ENCODE peak calls at places on chromosome X, in five cellular contexts. B is thoracic aorta, D is NCI-H2081, Q is T-helper 2 cell, C is NCI-H2171. F is an unnamed sample.

GRCh38 chrX:150692296-150692695 is 900 bp upstream of the MTMR1 start:
- DNase-seq in B (no peak), C (no peak), Q (no peak), D (no peak), F (no peak)

GRCh38 chrX:46185923-46186810 is 359.1 kb downstream of the ZNF674 start:
- DNase-seq in B (no peak), Q (no peak), C (no peak), D (no peak), F (no peak)

GRCh38 chrX:12469296-12469695 is 321.9 kb upstream of the PRPS2 start:
- DNase-seq in D (no peak), Q (no peak), C (no peak), B (no peak), F (peak; percentile 49)

GRCh38 chrX:9184231-9184630 is 150.3 kb upstream of the FAM9B start:
- DNase-seq in C (no peak), B (no peak), D (no peak), Q (no peak), F (no peak)

GRCh38 chrX:109327271-109327670 is 154.6 kb downstream of the GUCY2F start:
- DNase-seq in C (no peak), D (no peak), B (no peak), Q (no peak), F (no peak)

GRCh38 chrX:49155243-49155899 is 7.2 kb upstream of the MAGIX start:
- DNase-seq in B (no peak), D (no peak), C (no peak), Q (peak; percentile 25), F (peak; percentile 58)

GRCh38 chrX:13151806-13152510 is 107.5 kb upstream of the FAM9C start:
- DNase-seq in B (no peak), Q (peak; percentile 33), C (no peak), D (no peak), F (no peak)

GRCh38 chrX:38859602-38860001 is 58.3 kb downstream of the MID1IP1 start:
- DNase-seq in B (no peak), C (no peak), D (no peak), Q (no peak), F (no peak)

GRCh38 chrX:69232945-69233344 is 67.7 kb upstream of the PJA1 start:
- DNase-seq in B (no peak), Q (no peak), D (no peak), C (no peak), F (no peak)

GRCh38 chrX:19739683-19740082 is 147.7 kb downstream of the SH3KBP1 start:
- DNase-seq in C (no peak), Q (peak; percentile 40), B (no peak), D (peak; percentile 24), F (peak; percentile 51)

GRCh38 chrX:93422693-93423092 is 250.7 kb downstream of the NAP1L3 start:
- DNase-seq in B (no peak), C (peak; percentile 12), Q (no peak), D (peak; percentile 50), F (no peak)

GRCh38 chrX:13366698-13367097 is 46.8 kb upstream of the ATXN3L start:
- DNase-seq in C (no peak), Q (no peak), D (no peak), B (no peak), F (no peak)

GRCh38 chrX:151098996-151099395 is 77.4 kb upstream of the GPR50 start:
- DNase-seq in Q (no peak), B (no peak), D (no peak), C (no peak), F (no peak)

GRCh38 chrX:49901068-49901467 is 21.3 kb upstream of the CLCN5 start:
- DNase-seq in C (no peak), Q (no peak), D (no peak), B (no peak), F (no peak)

GRCh38 chrX:8887004-8887403 is 85.8 kb upstream of the FAM9A start:
- DNase-seq in B (no peak), Q (no peak), D (no peak), C (no peak), F (no peak)

GRCh38 chrX:107025538-107025937 is 25.5 kb upstream of the MORC4 start:
- DNase-seq in C (no peak), Q (no peak), B (no peak), D (peak; percentile 37), F (no peak)

GRCh38 chrX:119382606-119383005 is 16.5 kb upstream of the SLC25A43 start:
- DNase-seq in D (no peak), B (no peak), C (no peak), Q (no peak), F (no peak)

F was measured in NCI-H226.